ENCODE peak calls at places on chromosomes 2 and 18, in six cellular contexts. B is GM10248, H is brain microvascular endothelial cell, J is prostate gland, E is WTC11, L is left ventricle myocardium inferior. Y is an unnamed sample.

GRCh38 chr2:43267393-43267792 is 41.0 kb upstream of the ZFP36L2 start:
- DNase-seq in L (no peak), E (no peak), J (no peak), B (no peak), H (no peak), Y (no peak)

GRCh38 chr2:167331636-167332232 is 443.5 kb downstream of the XIRP2 start:
- DNase-seq in B (no peak), E (peak), L (no peak), J (no peak), H (no peak), Y (peak)

GRCh38 chr2:104102615-104103014 is 751.3 kb upstream of the POU3F3 start:
- DNase-seq in J (no peak), B (no peak), H (no peak), L (no peak), E (no peak), Y (no peak)

GRCh38 chr2:68320118-68320641 is 431 bp upstream of the CNRIP1 start:
- DNase-seq in H (no peak), B (no peak), J (no peak), L (no peak), E (peak), Y (peak)

GRCh38 chr2:63999049-63999448 is 20.2 kb downstream of the VPS54 start:
- DNase-seq in J (no peak), E (no peak), L (no peak), B (no peak), H (no peak), Y (no peak)

GRCh38 chr2:71843391-71843850 is 304.2 kb downstream of the CYP26B1 start:
- DNase-seq in L (peak), J (no peak), E (no peak), H (peak), B (no peak), Y (no peak)

GRCh38 chr2:64595397-64596160 is 58.1 kb downstream of the SERTAD2 start:
- DNase-seq in H (no peak), J (no peak), E (no peak), L (no peak), B (no peak), Y (no peak)

GRCh38 chr2:178858896-178859628 is 51.8 kb upstream of the TTN start:
- DNase-seq in J (no peak), E (no peak), B (no peak), L (no peak), H (no peak), Y (no peak)

GRCh38 chr2:39379643-39380524 is 57.2 kb downstream of the MAP4K3 start:
- DNase-seq in E (no peak), B (peak), L (no peak), H (peak), J (peak), Y (no peak)

GRCh38 chr2:25252291-25253152 is 84.1 kb upstream of the POMC start:
- DNase-seq in B (peak), J (peak), H (peak), E (peak), L (peak), Y (peak)

GRCh38 chr2:71688530-71688929 is 235.2 kb downstream of the DYSF start:
- DNase-seq in H (no peak), L (no peak), E (no peak), B (no peak), J (no peak), Y (no peak)

GRCh38 chr2:10835052-10835970 is 22.7 kb upstream of the PDIA6 start:
- DNase-seq in H (peak), B (peak), E (peak), L (peak), J (peak), Y (peak)

GRCh38 chr2:28591711-28592365 is 96.0 kb downstream of the PLB1 start:
- DNase-seq in B (no peak), L (no peak), H (no peak), E (no peak), J (no peak), Y (no peak)

GRCh38 chr18:24201699-24202687 is 63.1 kb downstream of the CABYR start:
- DNase-seq in L (no peak), B (no peak), H (no peak), J (no peak), E (no peak), Y (no peak)

GRCh38 chr2:121866789-121867188 is 111.3 kb downstream of the TSN start:
- DNase-seq in B (no peak), L (no peak), J (no peak), E (no peak), H (peak), Y (no peak)

GRCh38 chr2:11547912-11548497 is 14.2 kb downstream of the GREB1 start:
- DNase-seq in E (no peak), H (no peak), B (no peak), L (no peak), J (no peak), Y (no peak)

GRCh38 chr18:72086421-72086820 is 457.7 kb downstream of the CBLN2 start:
- DNase-seq in E (no peak), J (no peak), L (no peak), B (no peak), H (no peak), Y (no peak)

GRCh38 chr2:232322560-232323327 is 55.8 kb upstream of the ALPP start:
- DNase-seq in B (no peak), L (no peak), H (no peak), J (no peak), E (no peak), Y (no peak)

GRCh38 chr2:172513935-172514586 is 41.8 kb upstream of the PDK1 start:
- DNase-seq in L (no peak), B (no peak), J (no peak), E (no peak), H (no peak), Y (no peak)

GRCh38 chr2:223797073-223797472 is 40.3 kb downstream of the AP1S3 start:
- DNase-seq in H (peak), E (no peak), J (no peak), L (no peak), B (no peak), Y (no peak)

GRCh38 chr2:68746408-68746807 is 11.8 kb downstream of the ARHGAP25 start:
- DNase-seq in E (no peak), H (no peak), L (no peak), B (no peak), J (no peak), Y (no peak)

GRCh38 chr2:146874260-146874658 is 970.6 kb upstream of the ACVR2A start:
- DNase-seq in L (no peak), H (peak), E (no peak), J (no peak), B (no peak), Y (no peak)

GRCh38 chr2:233811087-233811486 is 33.0 kb downstream of the MROH2A start:
- DNase-seq in H (no peak), J (no peak), B (no peak), L (no peak), E (no peak), Y (no peak)
- TF ChIP-seq CTCF in H (no peak), J (no peak), B (no peak), L (no peak), E (no peak), Y (no peak)

DNA sequence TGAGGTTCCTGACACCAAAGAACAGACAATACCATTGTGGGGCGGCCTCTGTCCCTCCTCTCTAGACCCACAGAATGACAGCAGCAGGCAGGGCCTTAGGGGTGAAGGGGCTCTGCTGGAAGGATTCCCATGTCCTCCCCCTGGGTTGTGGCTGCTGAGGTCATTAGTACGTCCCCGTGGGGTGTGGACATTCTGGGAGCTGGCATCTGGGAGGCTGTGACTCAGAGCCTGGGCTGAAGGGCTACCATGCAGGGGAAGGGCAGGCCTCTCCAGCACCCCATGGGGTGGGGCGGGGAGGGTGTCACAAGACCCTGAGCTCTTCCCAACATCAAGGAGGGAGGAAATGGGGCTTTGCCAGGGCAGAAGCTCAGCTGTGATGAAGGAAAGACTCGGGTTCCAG is 105.7 kb upstream of the SMAD2 start:
- DNase-seq in J (no peak), L (no peak), B (no peak), E (no peak), H (no peak), Y (no peak)
- TF ChIP-seq CTCF in J (no peak), L (no peak), B (no peak), E (no peak), H (no peak), Y (no peak)

GRCh38 chr18:74819433-74820059 is 221.9 kb downstream of the ZNF407 start:
- DNase-seq in H (no peak), L (no peak), B (no peak), J (no peak), E (peak), Y (peak)
- TF ChIP-seq CTCF in H (peak), L (peak), B (peak), J (no peak), E (peak), Y (peak)

GRCh38 chr2:109215866-109216265 is 86.9 kb downstream of the SH3RF3 start:
- DNase-seq in B (no peak), J (no peak), E (no peak), H (no peak), L (no peak), Y (no peak)

GRCh38 chr2:109217362-109218086 is 88.5 kb downstream of the SH3RF3 start:
- DNase-seq in L (no peak), B (no peak), E (no peak), H (peak), J (no peak), Y (no peak)

GRCh38 chr2:109214651-109215371 is 85.8 kb downstream of the SH3RF3 start:
- DNase-seq in L (no peak), J (no peak), E (no peak), H (no peak), B (no peak), Y (no peak)

GRCh38 chr2:109218087-109218791 is 89.2 kb downstream of the SH3RF3 start:
- DNase-seq in J (no peak), H (no peak), L (no peak), E (no peak), B (no peak), Y (no peak)

GRCh38 chr2:109216332-109216731 is 87.3 kb downstream of the SH3RF3 start:
- DNase-seq in H (no peak), L (no peak), B (no peak), J (no peak), E (no peak), Y (no peak)
- TF ChIP-seq CTCF in H (no peak), L (no peak), B (no peak), J (no peak), E (no peak), Y (no peak)

DNA sequence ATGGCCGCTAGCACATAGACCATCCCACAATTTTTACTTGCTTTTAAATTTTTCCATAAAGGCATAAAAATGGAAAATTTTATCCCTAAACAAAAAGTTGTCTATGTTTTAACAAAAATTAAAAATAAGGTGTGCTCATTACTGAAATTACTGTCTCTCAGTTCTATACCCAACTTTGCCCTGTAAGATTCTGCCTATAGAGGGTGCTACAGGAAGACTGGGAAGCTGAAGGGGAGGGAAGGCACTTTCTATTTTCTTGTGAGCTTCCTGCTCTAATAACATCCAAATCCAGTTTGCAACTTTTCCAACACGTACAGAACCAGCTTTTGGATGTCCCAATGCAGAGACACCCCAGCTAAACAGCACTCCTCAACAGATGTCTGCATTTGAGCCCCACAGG is 666.9 kb downstream of the PLCL1 start:
- DNase-seq in J (no peak), L (no peak), E (no peak), B (no peak), H (no peak), Y (no peak)
- TF ChIP-seq CTCF in J (no peak), L (no peak), E (no peak), B (no peak), H (peak), Y (peak)

GRCh38 chr18:12895016-12895415 is 11.0 kb upstream of the PTPN2 start:
- DNase-seq in J (no peak), E (no peak), H (no peak), L (no peak), B (no peak), Y (no peak)

GRCh38 chr18:12891561-12891960 is 7.5 kb upstream of the PTPN2 start:
- DNase-seq in H (no peak), L (no peak), J (no peak), E (no peak), B (no peak), Y (no peak)

GRCh38 chr18:12890964-12891363 is 6.9 kb upstream of the PTPN2 start:
- DNase-seq in J (no peak), B (no peak), L (no peak), H (no peak), E (no peak), Y (no peak)

GRCh38 chr18:12886498-12887126 is 2.6 kb upstream of the PTPN2 start:
- DNase-seq in H (no peak), E (no peak), B (no peak), J (no peak), L (no peak), Y (no peak)

GRCh38 chr18:12890500-12890899 is 6.5 kb upstream of the PTPN2 start:
- DNase-seq in J (no peak), E (no peak), L (no peak), B (no peak), H (no peak), Y (no peak)
- TF ChIP-seq CTCF in J (no peak), E (no peak), L (no peak), B (no peak), H (peak), Y (no peak)

DNA sequence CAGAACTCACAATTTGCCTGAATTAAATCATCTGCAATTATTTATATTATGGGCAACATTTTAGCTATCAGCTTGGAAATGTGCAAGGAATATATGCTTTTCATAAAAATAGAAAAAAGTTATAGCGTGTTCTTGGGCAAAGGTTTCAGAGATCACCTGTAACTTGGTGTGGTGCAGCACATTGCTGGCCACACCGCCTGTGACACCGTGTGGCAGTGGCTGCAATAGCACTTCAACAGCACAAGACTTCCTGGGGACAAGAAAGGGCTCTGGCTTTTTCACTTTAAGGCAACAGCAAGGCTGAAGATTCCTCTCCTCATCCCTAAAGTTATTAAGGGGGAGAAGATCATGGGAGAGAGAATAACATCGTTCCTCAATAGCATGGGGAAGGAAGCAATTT is 14.8 kb upstream of the SERPINB3 start:
- DNase-seq in J (no peak), H (no peak), L (no peak), B (peak), E (peak), Y (peak)
- TF ChIP-seq CTCF in J (no peak), H (peak), L (peak), B (peak), E (peak), Y (no peak)

DNA sequence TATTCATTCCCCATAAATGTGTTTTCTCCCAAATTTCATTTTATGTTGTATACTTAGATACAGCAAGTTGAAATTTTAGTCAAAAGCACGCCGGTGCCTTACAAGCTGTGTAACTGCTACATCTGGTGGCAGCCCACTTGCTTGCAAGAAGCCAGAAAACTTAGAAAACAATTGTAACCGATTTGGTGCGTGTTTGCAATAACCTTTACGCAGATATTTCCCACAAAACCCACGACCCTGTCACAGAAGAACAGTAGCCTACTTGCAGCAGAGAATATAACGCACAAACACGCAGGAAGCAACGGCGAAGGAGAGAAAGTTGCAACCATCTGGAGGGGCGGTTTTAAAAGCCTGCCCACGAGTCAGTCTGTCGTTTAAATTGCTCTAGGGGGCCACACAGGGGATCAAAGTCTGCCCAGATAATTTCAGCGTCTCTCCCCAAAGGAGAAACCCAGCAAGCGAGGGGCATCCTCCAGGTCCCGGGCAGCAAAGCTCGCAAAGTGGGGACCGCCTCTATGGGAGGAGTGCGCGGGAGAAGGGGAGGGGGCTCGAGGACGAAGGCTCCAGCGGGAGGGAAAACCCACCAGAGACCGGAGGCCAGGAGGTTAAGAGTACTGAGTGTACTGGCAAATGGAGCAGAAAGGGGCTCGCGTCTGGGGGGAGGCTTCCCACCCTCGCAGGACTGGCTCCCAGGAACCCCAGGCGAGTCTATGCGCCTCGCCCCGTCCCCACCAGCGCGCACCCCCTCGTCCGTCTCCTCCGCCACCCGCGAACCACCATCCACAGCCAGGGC is 1.2 kb downstream of the TLK1 start:
- DNase-seq in B (peak), E (peak), H (peak), L (peak), J (peak), Y (peak)
- TF ChIP-seq CTCF in B (peak), E (no peak), H (peak), L (peak), J (no peak), Y (no peak)

Y was measured in glutamatergic neuron.